ENCODE peak calls at places on chromosomes 3 and 15, in nine cellular contexts. Z is foreskin fibroblast, R is A549, O is lower leg skin, E is thoracic aorta, G is breast epithelium, B is right atrium auricular region, H is left ventricle myocardium inferior, N is choroid plexus epithelial cell. A is an unnamed sample.

GRCh38 chr3:181709537-181710279 is 2.0 kb upstream of the SOX2 start:
- DNase-seq in Z (peak), R (peak), O (no peak), E (no peak), G (no peak), B (no peak), H (peak), N (peak), A (peak)

GRCh38 chr15:81666828-81667227 is 292.8 kb upstream of the TMC3 start:
- DNase-seq in Z (no peak), R (no peak), O (no peak), E (no peak), G (no peak), B (no peak), H (no peak), N (peak), A (no peak)

GRCh38 chr3:94083261-94083660 is 20.4 kb downstream of the NSUN3 start:
- DNase-seq in Z (no peak), R (no peak), O (no peak), E (no peak), G (no peak), B (no peak), H (no peak), N (no peak), A (no peak)

GRCh38 chr3:138768126-138768525 is 66.6 kb downstream of the PIK3CB start:
- DNase-seq in Z (no peak), R (peak), O (no peak), E (no peak), G (no peak), B (no peak), H (no peak), N (no peak), A (no peak)

GRCh38 chr15:74845208-74845568 is 2.2 kb upstream of the ULK3 start:
- DNase-seq in Z (no peak), R (no peak), O (no peak), E (no peak), G (no peak), B (no peak), H (no peak), N (no peak), A (no peak)

GRCh38 chr3:58452176-58452575 is 18.5 kb upstream of the PDHB start:
- DNase-seq in Z (no peak), R (no peak), O (no peak), E (no peak), G (no peak), B (no peak), H (no peak), N (no peak), A (peak)

GRCh38 chr15:45314960-45315359 is 62.9 kb downstream of the SLC28A2 start:
- DNase-seq in Z (no peak), R (peak), O (no peak), E (no peak), G (peak), B (no peak), H (no peak), N (peak), A (no peak)

GRCh38 chr3:175655366-175655765 is 796.2 kb downstream of the NAALADL2 start:
- DNase-seq in Z (no peak), R (no peak), O (no peak), E (no peak), G (no peak), B (no peak), H (no peak), N (peak), A (no peak)

GRCh38 chr3:176578316-176578715 is 619.0 kb downstream of the TBL1XR1 start:
- DNase-seq in Z (no peak), R (no peak), O (no peak), E (no peak), G (no peak), B (no peak), H (no peak), N (no peak), A (no peak)

GRCh38 chr15:62426387-62426956 is 261.4 kb upstream of the C2CD4B start:
- DNase-seq in Z (no peak), R (no peak), O (no peak), E (no peak), G (no peak), B (no peak), H (no peak), N (no peak), A (no peak)

GRCh38 chr3:35651888-35652287 is 12.6 kb downstream of the ARPP21 start:
- DNase-seq in Z (peak), R (peak), O (no peak), E (no peak), G (no peak), B (no peak), H (no peak), N (no peak), A (no peak)

GRCh38 chr15:70480196-70480856 is 283.0 kb downstream of the UACA start:
- DNase-seq in Z (no peak), R (no peak), O (no peak), E (no peak), G (no peak), B (no peak), H (no peak), N (no peak), A (no peak)

GRCh38 chr3:50971487-50971924 is 296.8 kb downstream of the DOCK3 start:
- DNase-seq in Z (peak), R (peak), O (no peak), E (no peak), G (no peak), B (no peak), H (no peak), N (peak), A (peak)

GRCh38 chr3:142318331-142318730 is 92.9 kb upstream of the GK5 start:
- DNase-seq in Z (no peak), R (no peak), O (no peak), E (no peak), G (no peak), B (no peak), H (no peak), N (peak), A (no peak)

GRCh38 chr15:39488498-39488897 is 92.4 kb upstream of the THBS1 start:
- DNase-seq in Z (no peak), R (no peak), O (no peak), E (no peak), G (no peak), B (no peak), H (peak), N (peak), A (no peak)

GRCh38 chr3:134372405-134373277 is 1.6 kb downstream of the AMOTL2 start:
- DNase-seq in Z (no peak), R (no peak), O (no peak), E (no peak), G (no peak), B (no peak), H (no peak), N (no peak), A (no peak)

GRCh38 chr15:70383856-70384255 is 286.1 kb upstream of the TLE3 start:
- DNase-seq in Z (no peak), R (no peak), O (peak), E (no peak), G (no peak), B (no peak), H (no peak), N (no peak), A (no peak)

GRCh38 chr3:21664996-21665395 is 86.0 kb downstream of the ZNF385D start:
- DNase-seq in Z (no peak), R (no peak), O (no peak), E (no peak), G (no peak), B (no peak), H (no peak), N (no peak), A (no peak)

GRCh38 chr15:36498401-36498800 is 81.0 kb upstream of the CDIN1 start:
- DNase-seq in Z (no peak), R (no peak), O (no peak), E (no peak), G (no peak), B (no peak), H (no peak), N (no peak), A (no peak)

GRCh38 chr3:135239485-135239884 is 444.4 kb downstream of the EPHB1 start:
- DNase-seq in Z (no peak), R (no peak), O (no peak), E (no peak), G (no peak), B (no peak), H (no peak), N (no peak), A (no peak)

GRCh38 chr3:121660356-121661171 is at the start of gene HCLS1:
- DNase-seq in Z (peak), R (no peak), O (peak), E (no peak), G (no peak), B (peak), H (peak), N (peak), A (no peak)

GRCh38 chr3:53157974-53158580 is 2.9 kb upstream of the PRKCD start:
- DNase-seq in Z (no peak), R (no peak), O (no peak), E (no peak), G (no peak), B (no peak), H (no peak), N (no peak), A (no peak)

GRCh38 chr3:100029052-100029451 is 85.2 kb downstream of the FILIP1L start:
- DNase-seq in Z (no peak), R (no peak), O (no peak), E (no peak), G (no peak), B (no peak), H (no peak), N (no peak), A (no peak)

DNA sequence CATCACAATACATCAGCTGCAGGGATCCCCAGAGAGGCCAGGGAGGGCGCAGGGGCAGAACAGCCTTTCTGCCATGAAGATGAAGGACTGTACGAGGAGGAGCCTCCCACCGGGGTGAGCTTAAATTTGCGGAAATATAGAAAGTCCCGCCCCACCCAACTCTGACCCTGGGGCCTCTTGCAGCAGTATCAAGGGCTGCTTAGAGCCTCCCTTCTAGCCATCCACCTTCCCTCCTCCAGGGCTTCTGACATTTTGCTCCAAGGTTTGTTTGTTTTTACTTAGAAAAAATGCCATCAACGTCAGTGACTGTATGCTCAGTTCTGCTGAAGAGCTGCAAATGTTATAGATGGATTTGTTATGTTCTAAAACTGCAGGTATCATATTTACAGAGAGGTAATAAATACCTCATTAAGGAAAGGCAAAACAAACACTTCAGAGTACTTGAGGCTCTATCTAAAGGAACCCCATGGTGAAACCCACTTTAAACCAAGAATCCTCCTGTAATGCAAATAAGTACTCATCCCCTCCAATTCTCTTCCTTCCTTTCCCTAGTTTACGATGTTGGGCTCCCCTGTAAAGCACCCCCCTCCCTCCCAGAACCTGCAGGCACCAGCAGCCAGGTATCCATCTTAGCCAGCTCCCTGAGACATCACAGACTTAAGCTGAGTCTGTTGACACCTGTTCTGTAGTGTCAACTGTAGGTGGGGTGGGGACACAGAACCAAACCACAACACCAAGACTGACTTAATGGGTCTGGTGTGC is 30.5 kb downstream of the RFTN1 start:
- DNase-seq in Z (no peak), R (peak), O (no peak), E (no peak), G (no peak), B (no peak), H (no peak), N (peak), A (peak)
- TF ChIP-seq CTCF in Z (no peak), R (no peak), O (no peak), E (no peak), G (no peak), B (no peak), H (no peak), N (no peak), A (no peak)

GRCh38 chr3:126517986-126518778 is 609 bp upstream of the UROC1 start:
- DNase-seq in Z (no peak), R (no peak), O (no peak), E (no peak), G (no peak), B (no peak), H (no peak), N (no peak), A (no peak)
- H3K4me3 ChIP-seq in Z (no peak), R (no peak), O (no peak), E (no peak), G (no peak), B (no peak), H (no peak), N (no peak), A (no peak)

GRCh38 chr3:79685108-79685507 is 82.7 kb downstream of the ROBO1 start:
- DNase-seq in Z (no peak), R (no peak), O (no peak), E (no peak), G (no peak), B (no peak), H (no peak), N (no peak), A (no peak)

DNA sequence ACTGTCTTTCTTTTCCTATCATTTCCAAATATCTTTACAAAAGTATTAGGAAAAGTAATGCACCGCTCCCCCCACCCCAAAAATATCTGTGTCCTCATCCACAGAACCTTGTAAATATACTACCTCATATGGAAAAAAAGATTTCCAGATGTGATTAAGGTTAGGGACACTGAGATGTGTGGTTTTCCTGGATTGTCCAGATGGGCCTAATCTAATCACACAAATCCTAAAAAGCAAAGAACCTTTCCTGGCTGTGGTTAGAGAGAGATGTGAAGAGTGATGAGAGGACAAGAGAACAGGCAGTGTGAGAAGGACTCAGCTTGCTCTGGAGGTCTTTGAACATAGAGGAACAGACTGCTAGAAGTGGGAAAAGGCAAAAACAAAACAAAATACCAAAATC is 77.7 kb downstream of the ROBO1 start:
- DNase-seq in Z (no peak), R (no peak), O (no peak), E (no peak), G (no peak), B (no peak), H (no peak), N (no peak), A (no peak)
- TF ChIP-seq CTCF in Z (no peak), R (no peak), O (no peak), E (no peak), G (no peak), B (no peak), H (no peak), N (no peak), A (no peak)

GRCh38 chr15:57376695-57377477 is 581 bp downstream of the CGNL1 start:
- DNase-seq in Z (no peak), R (peak), O (peak), E (no peak), G (no peak), B (peak), H (peak), N (peak), A (no peak)
- H3K4me3 ChIP-seq in Z (peak), R (peak), O (peak), E (peak), G (peak), B (peak), H (peak), N (peak), A (peak)